ENCODE peak calls at places on chromosome 11, in eight cellular contexts. K, M, Q, V, A, Y, G and F are unnamed samples.

GRCh38 chr11:64504999-64505398 is 86.0 kb upstream of the SLC22A12 start:
- DNase-seq in K (no peak), M (no peak), Q (no peak), V (no peak), A (no peak), Y (no peak), G (no peak), F (no peak)

GRCh38 chr11:95499516-95500135 is 268.6 kb upstream of the SESN3 start:
- DNase-seq in K (no peak), M (no peak), Q (peak; percentile 77), V (no peak), A (peak; percentile 44), Y (peak; percentile 63), G (no peak), F (no peak)

GRCh38 chr11:62592216-62592815 is 993 bp upstream of the TUT1 start:
- DNase-seq in K (no peak), M (no peak), Q (no peak), V (no peak), A (no peak), Y (no peak), G (no peak), F (no peak)

GRCh38 chr11:12943276-12943675 is 65.8 kb upstream of the RASSF10 start:
- DNase-seq in K (no peak), M (no peak), Q (no peak), V (no peak), A (no peak), Y (no peak), G (no peak), F (no peak)

GRCh38 chr11:70876685-70877084 is 375.7 kb downstream of the SHANK2 start:
- DNase-seq in K (no peak), M (no peak), Q (no peak), V (no peak), A (no peak), Y (no peak), G (no peak), F (no peak)

GRCh38 chr11:70480711-70481110 is 82.4 kb downstream of the CTTN start:
- DNase-seq in K (no peak), M (no peak), Q (no peak), V (no peak), A (no peak), Y (no peak), G (no peak), F (no peak)

GRCh38 chr11:66326261-66327111 is 9.6 kb upstream of the CD248 start:
- DNase-seq in K (no peak), M (peak; percentile 78), Q (peak; percentile 81), V (no peak), A (no peak), Y (no peak), G (no peak), F (peak; percentile 77)

GRCh38 chr11:2577071-2578005 is 122.5 kb downstream of the KCNQ1OT1 start:
- DNase-seq in K (peak; percentile 36), M (no peak), Q (no peak), V (no peak), A (no peak), Y (no peak), G (no peak), F (no peak)

GRCh38 chr11:128424271-128424709 is 163.1 kb downstream of the ETS1 start:
- DNase-seq in K (no peak), M (peak; percentile 43), Q (peak; percentile 40), V (no peak), A (peak; percentile 38), Y (no peak), G (peak; percentile 13), F (no peak)

GRCh38 chr11:62151737-62152102 is 27.9 kb downstream of the INCENP start:
- DNase-seq in K (no peak), M (no peak), Q (no peak), V (no peak), A (no peak), Y (no peak), G (no peak), F (no peak)

GRCh38 chr11:74871037-74871436 is 77.9 kb downstream of the XRRA1 start:
- DNase-seq in K (no peak), M (peak; percentile 30), Q (no peak), V (no peak), A (peak; percentile 3), Y (no peak), G (no peak), F (no peak)
- H3K9me3 ChIP-seq in K (peaks cover 44% of the 10 kb centered on the region), M (peaks cover 2% of the 10 kb centered on the region), Q (no peaks in the 10 kb centered on the region), V (peaks cover 12% of the 10 kb centered on the region), A (peaks cover 14% of the 10 kb centered on the region), Y (peaks cover 9% of the 10 kb centered on the region), G (peaks cover 37% of the 10 kb centered on the region), F (peaks cover 76% of the 10 kb centered on the region)

GRCh38 chr11:6321961-6322362 is 1.7 kb upstream of the CAVIN3 start:
- DNase-seq in K (no peak), M (peak; percentile 61), Q (peak; percentile 83), V (no peak), A (peak; percentile 77), Y (peak; percentile 83), G (peak; percentile 67), F (peak; percentile 33)

GRCh38 chr11:6319001-6319878 is 1.1 kb downstream of the CAVIN3 start:
- DNase-seq in K (peak; percentile 59), M (peak; percentile 66), Q (peak; percentile 74), V (peak; percentile 7), A (no peak), Y (peak; percentile 36), G (peak; percentile 69), F (peak; percentile 70)

GRCh38 chr11:6321356-6321755 is 1.1 kb upstream of the CAVIN3 start:
- DNase-seq in K (no peak), M (no peak), Q (peak; percentile 48), V (no peak), A (no peak), Y (no peak), G (peak; percentile 14), F (no peak)

GRCh38 chr11:6319879-6320410 is 356 bp downstream of the CAVIN3 start:
- DNase-seq in K (peak; percentile 89), M (peak; percentile 95), Q (peak; percentile 99), V (peak; percentile 65), A (peak; percentile 88), Y (peak; percentile 94), G (peak; percentile 80), F (peak; percentile 98)

GRCh38 chr11:6320411-6321207 is at the start of gene CAVIN3:
- DNase-seq in K (peak; percentile 79), M (peak; percentile 93), Q (peak; percentile 97), V (peak; percentile 79), A (peak; percentile 78), Y (peak; percentile 92), G (peak; percentile 73), F (peak; percentile 92)
- H3K4me1 ChIP-seq in K (peaks cover 4% of the 10 kb centered on the region), M (peaks cover 18% of the 10 kb centered on the region), Q (peaks cover 28% of the 10 kb centered on the region), V (peaks cover 10% of the 10 kb centered on the region), A (peaks cover 32% of the 10 kb centered on the region), Y (peaks cover 41% of the 10 kb centered on the region), G (peaks cover 38% of the 10 kb centered on the region), F (peaks cover 52% of the 10 kb centered on the region)

DNA sequence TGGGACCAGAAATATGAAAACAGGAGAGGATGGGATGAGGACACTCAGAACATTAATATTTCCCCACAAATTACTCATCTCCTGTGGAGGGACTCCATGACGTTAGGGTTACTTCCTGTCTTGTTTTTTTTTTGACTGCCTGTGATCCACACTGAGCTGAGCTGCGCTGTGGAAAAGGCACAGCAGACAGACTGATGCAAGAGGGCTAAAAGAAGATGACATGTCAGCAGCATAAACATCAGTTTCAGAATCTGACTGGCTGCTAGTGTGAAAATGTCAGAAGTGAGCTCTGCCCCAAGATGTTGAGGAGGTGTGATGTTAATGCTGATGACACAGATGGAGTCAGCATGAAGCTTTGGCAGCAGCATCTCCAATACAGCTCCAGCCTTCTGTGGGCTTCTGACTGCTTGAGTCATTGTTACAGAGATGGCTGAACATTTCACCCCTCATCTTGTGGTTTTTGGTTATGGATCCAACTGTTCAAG is 286.8 kb downstream of the BLID start:
- DNase-seq in K (no peak), M (peak; percentile 100), Q (peak; percentile 98), V (no peak), A (peak; percentile 100), Y (peak; percentile 91), G (no peak), F (peak; percentile 93)
- H3K9ac ChIP-seq in K (no peak overlapping the region), M (no peak overlapping the region), Q (peak overlapping the region; percentile 53), V (no peak overlapping the region), A (peak overlapping the region; percentile 65), Y (no peak overlapping the region), G (no peak overlapping the region), F (peak overlapping the region; percentile 20)

DNA sequence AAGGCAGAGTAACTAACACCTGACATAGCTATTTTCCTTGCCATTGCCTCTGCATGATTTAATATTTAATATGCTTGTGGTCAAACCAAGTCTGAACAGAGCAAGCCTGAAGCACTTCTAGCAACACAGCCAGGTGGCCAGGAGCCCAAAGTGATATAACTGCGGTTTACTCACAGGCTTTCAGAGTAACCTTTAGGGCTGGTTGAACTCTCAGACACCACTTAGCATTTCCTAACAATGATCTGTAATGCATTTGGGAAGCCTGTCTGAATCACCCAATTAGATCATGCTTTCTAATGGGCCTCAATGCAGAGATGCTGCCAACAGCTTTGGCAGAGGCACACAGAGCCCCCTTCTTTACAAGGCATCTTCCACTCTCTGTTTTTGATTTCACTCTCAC is 96.1 kb downstream of the FDX1 start:
- DNase-seq in K (no peak), M (peak; percentile 88), Q (peak; percentile 87), V (no peak), A (peak; percentile 91), Y (peak; percentile 97), G (no peak), F (peak; percentile 57)
- H3K9me3 ChIP-seq in K (no peaks in the 10 kb centered on the region), M (no peaks in the 10 kb centered on the region), Q (no peaks in the 10 kb centered on the region), V (no peaks in the 10 kb centered on the region), A (no peaks in the 10 kb centered on the region), Y (no peaks in the 10 kb centered on the region), G (no peaks in the 10 kb centered on the region), F (peaks cover 12% of the 10 kb centered on the region)

DNA sequence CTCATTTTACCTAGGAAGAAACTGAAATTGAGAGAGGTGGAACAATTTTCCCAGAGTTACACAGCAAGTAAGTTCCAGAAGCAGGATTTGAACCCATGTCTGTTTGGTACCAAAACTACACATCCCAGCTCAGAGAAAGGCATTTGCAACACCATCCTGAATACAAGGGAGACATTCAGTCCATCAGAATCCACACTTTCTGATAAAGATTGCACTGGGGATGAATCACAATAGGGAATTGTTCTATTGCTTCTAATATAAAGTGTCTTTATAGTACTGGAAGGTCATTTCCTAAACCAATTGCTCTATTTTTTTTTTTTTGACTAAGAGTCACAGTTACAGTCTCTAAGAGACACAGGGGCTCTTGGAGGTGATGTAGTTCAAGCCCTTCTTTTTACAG is 208.1 kb upstream of the CADM1 start:
- DNase-seq in K (no peak), M (no peak), Q (no peak), V (no peak), A (no peak), Y (peak; percentile 3), G (no peak), F (no peak)
- H3K4me1 ChIP-seq in K (no peaks in the 10 kb centered on the region), M (no peaks in the 10 kb centered on the region), Q (no peaks in the 10 kb centered on the region), V (peaks cover 12% of the 10 kb centered on the region), A (peaks cover 6% of the 10 kb centered on the region), Y (no peaks in the 10 kb centered on the region), G (no peaks in the 10 kb centered on the region), F (no peaks in the 10 kb centered on the region)

GRCh38 chr11:119726585-119727522 is 2.1 kb downstream of the NECTIN1 start:
- DNase-seq in K (peak; percentile 83), M (no peak), Q (peak; percentile 10), V (no peak), A (no peak), Y (no peak), G (peak; percentile 84), F (no peak)
- H3K9ac ChIP-seq in K (peak overlapping the region; percentile 34), M (no peak overlapping the region), Q (peak overlapping the region; percentile 74), V (no peak overlapping the region), A (peak overlapping the region; percentile 76), Y (peak overlapping the region; percentile 92), G (no peak overlapping the region), F (peak overlapping the region; percentile 79)